ENCODE peak calls at places on chromosomes 4 and X, in four cellular contexts. B, H, R and S are unnamed samples.

GRCh38 chr4:107689912-107690587 is 30.0 kb downstream of the PAPSS1 start:
- DNase-seq in B (peak; percentile 77), H (no peak), R (no peak), S (no peak)

GRCh38 chrX:39677987-39678840 is 419.5 kb downstream of the BCOR start:
- DNase-seq in H (no peak), B (no peak), R (no peak), S (no peak)

GRCh38 chr4:110287130-110287529 is 88.7 kb upstream of the ELOVL6 start:
- DNase-seq in H (peak; percentile 6), R (no peak), B (peak; percentile 2), S (peak; percentile 23)

GRCh38 chr4:13840573-13841185 is 213.2 kb upstream of the BOD1L1 start:
- DNase-seq in H (no peak), R (no peak), B (no peak), S (no peak)

GRCh38 chr4:103443324-103443723 is 245.2 kb upstream of the CENPE start:
- DNase-seq in R (no peak), H (no peak), B (no peak), S (peak; percentile 35)

GRCh38 chr4:78772526-78773084 is 3.5 kb upstream of the BMP2K start:
- DNase-seq in B (no peak), H (no peak), R (no peak), S (no peak)

GRCh38 chr4:4328840-4329239 is 38.8 kb downstream of the ZBTB49 start:
- DNase-seq in B (no peak), R (no peak), H (no peak), S (no peak)

GRCh38 chr4:188417181-188417580 is 277.9 kb downstream of the TRIML1 start:
- DNase-seq in H (no peak), R (no peak), B (peak; percentile 11), S (peak; percentile 81)

GRCh38 chr4:64158648-64159326 is 250.5 kb downstream of the TECRL start:
- DNase-seq in H (peak; percentile 52), B (peak; percentile 62), R (no peak), S (peak; percentile 81)

GRCh38 chr4:150009533-150009932 is 68.7 kb upstream of the DCLK2 start:
- DNase-seq in B (no peak), H (no peak), R (no peak), S (no peak)

GRCh38 chr4:54941994-54942552 is 183.3 kb downstream of the KDR start:
- DNase-seq in B (no peak), H (no peak), R (no peak), S (peak; percentile 61)

GRCh38 chr4:23324291-23324690 is 565.6 kb downstream of the PPARGC1A start:
- DNase-seq in B (peak; percentile 55), R (no peak), H (no peak), S (no peak)

GRCh38 chr4:121072080-121072835 is at the start of gene NDNF:
- DNase-seq in H (peak; percentile 19), R (peak; percentile 71), B (peak; percentile 12), S (peak; percentile 84)

GRCh38 chr4:88693792-88694191 is 3.8 kb downstream of the NAP1L5 start:
- DNase-seq in H (no peak), R (no peak), B (no peak), S (no peak)

GRCh38 chrX:107716045-107716684 is 59.4 kb downstream of the TSC22D3 start:
- DNase-seq in H (no peak), B (no peak), R (peak; percentile 67), S (peak; percentile 74)

GRCh38 chr4:27084685-27085356 is 224.2 kb downstream of the STIM2 start:
- DNase-seq in B (no peak), H (no peak), R (no peak), S (peak; percentile 68)

GRCh38 chr4:37383579-37384229 is 139.2 kb downstream of the NWD2 start:
- DNase-seq in B (peak; percentile 35), R (no peak), H (peak; percentile 52), S (peak; percentile 75)

GRCh38 chrX:15869695-15870094 is 15.1 kb upstream of the AP1S2 start:
- DNase-seq in B (no peak), H (no peak), R (no peak), S (no peak)

GRCh38 chrX:41022579-41022978 is 62.7 kb upstream of the USP9X start:
- DNase-seq in H (no peak), B (no peak), R (no peak), S (no peak)

GRCh38 chr4:71004281-71004851 is 10.9 kb downstream of the DCK start:
- DNase-seq in H (no peak), R (no peak), B (no peak), S (peak; percentile 63)

GRCh38 chr4:113080050-113080449 is 30.6 kb downstream of the ANK2 start:
- DNase-seq in R (no peak), H (peak; percentile 43), B (peak; percentile 95), S (peak; percentile 55)

GRCh38 chr4:171342646-171343045 is 470.6 kb upstream of the GALNTL6 start:
- DNase-seq in B (no peak), R (no peak), H (no peak), S (no peak)

GRCh38 chr4:183327827-183328226 is 5.6 kb upstream of the CLDN24 start:
- DNase-seq in H (no peak), R (no peak), B (no peak), S (no peak)

GRCh38 chrX:149938427-149939270 is at the start of gene EOLA2:
- DNase-seq in R (peak; percentile 97), H (peak; percentile 92), B (peak; percentile 91), S (peak; percentile 98)

GRCh38 chr4:182749768-182750167 is 167.4 kb downstream of the DCTD start:
- DNase-seq in B (no peak), H (no peak), R (no peak), S (peak; percentile 26)

GRCh38 chr4:73653695-73654106 is 33.5 kb upstream of the RASSF6 start:
- DNase-seq in B (peak; percentile 42), H (no peak), R (no peak), S (peak; percentile 55)

GRCh38 chr4:107801766-107802211 is 22.9 kb upstream of the SGMS2 start:
- DNase-seq in H (no peak), B (peak; percentile 44), R (no peak), S (no peak)

GRCh38 chrX:70313503-70313902 is 23.6 kb downstream of the KIF4A start:
- DNase-seq in R (no peak), B (peak; percentile 2), H (no peak), S (no peak)

GRCh38 chrX:43108828-43109227 is 330.9 kb upstream of the PPP1R2C start:
- DNase-seq in H (no peak), B (no peak), R (no peak), S (no peak)

GRCh38 chr4:159292137-159292896 is 189.4 kb downstream of the RAPGEF2 start:
- DNase-seq in B (no peak), H (no peak), R (no peak), S (no peak)

GRCh38 chr4:159685406-159686092 is 582.7 kb downstream of the RAPGEF2 start:
- DNase-seq in H (no peak), R (no peak), B (no peak), S (no peak)

GRCh38 chr4:110211007-110211769 is 12.8 kb upstream of the ELOVL6 start:
- DNase-seq in R (no peak), H (no peak), B (peak; percentile 53), S (peak; percentile 51)

GRCh38 chrX:10017866-10018265 is 50.7 kb downstream of the CLDN34 start:
- DNase-seq in B (peak; percentile 75), H (peak; percentile 31), R (no peak), S (peak; percentile 58)

GRCh38 chrX:137565921-137566745 is at the start of gene ZIC3:
- DNase-seq in B (no peak), H (no peak), R (peak; percentile 82), S (peak; percentile 87)

GRCh38 chr4:118911162-118911791 is 22.6 kb downstream of the SYNPO2 start:
- DNase-seq in R (no peak), B (no peak), H (no peak), S (no peak)

GRCh38 chr4:173025131-173025530 is 143.5 kb upstream of the GALNT7 start:
- DNase-seq in H (peak; percentile 72), B (peak; percentile 77), R (no peak), S (peak; percentile 83)

GRCh38 chr4:8236920-8237195 is 32.7 kb upstream of the HTRA3 start:
- DNase-seq in R (no peak), H (no peak), B (no peak), S (no peak)

GRCh38 chr4:56757270-56757746 is 64.2 kb downstream of the SPINK2 start:
- DNase-seq in R (no peak), H (no peak), B (peak; percentile 36), S (peak; percentile 66)